ENCODE peak calls at places on chromosomes 11 and 22, in four cellular contexts. A is A549, Z is esophagus squamous epithelium, G is nephron progenitor cell. W is an unnamed sample.

GRCh38 chr22:42408815-42409529 is 23.2 kb downstream of the NFAM1 start:
- DNase-seq in A (no peak), Z (no peak), G (no peak), W (no peak)

GRCh38 chr22:40654522-40655167 is 18.1 kb upstream of the MRTFA start:
- DNase-seq in A (peak; percentile 41), Z (no peak), G (no peak), W (no peak)

GRCh38 chr22:36364255-36365019 is 23.3 kb downstream of the MYH9 start:
- DNase-seq in A (no peak), Z (no peak), G (no peak), W (no peak)

GRCh38 chr11:67468509-67468834 is 579 bp downstream of the TMEM134 start:
- DNase-seq in A (no peak), Z (no peak), G (no peak), W (no peak)

GRCh38 chr22:44337658-44338004 is 24.9 kb upstream of the SHISAL1 start:
- DNase-seq in A (peak; percentile 38), Z (no peak), G (no peak), W (no peak)

GRCh38 chr22:24728790-24729637 is 45.5 kb downstream of the PIWIL3 start:
- DNase-seq in A (no peak), Z (no peak), G (peak; percentile 16), W (no peak)

GRCh38 chr11:26510756-26511155 is 61.3 kb downstream of the MUC15 start:
- DNase-seq in A (no peak), Z (no peak), G (no peak), W (no peak)

GRCh38 chr11:115464269-115464668 is 39.9 kb downstream of the CADM1 start:
- DNase-seq in A (no peak), Z (no peak), G (no peak), W (no peak)

GRCh38 chr11:77026743-77027142 is 7.5 kb upstream of the B3GNT6 start:
- DNase-seq in A (no peak), Z (no peak), G (no peak), W (no peak)

GRCh38 chr22:19991645-19992451 is 24.8 kb downstream of the ARVCF start:
- DNase-seq in A (no peak), Z (no peak), G (no peak), W (no peak)

GRCh38 chr11:102476812-102477211 is 24.2 kb upstream of the TMEM123 start:
- DNase-seq in A (no peak), Z (no peak), G (no peak), W (no peak)

GRCh38 chr22:47558828-47559700 is 796.6 kb downstream of the TBC1D22A start:
- DNase-seq in A (no peak), Z (no peak), G (no peak), W (no peak)

GRCh38 chr11:94186342-94187203 is 57.9 kb downstream of the PANX1 start:
- DNase-seq in A (no peak), Z (no peak), G (no peak), W (no peak)

GRCh38 chr22:49704345-49705215 is 123.1 kb downstream of the BRD1 start:
- DNase-seq in A (no peak), Z (no peak), G (no peak), W (no peak)

GRCh38 chr11:66868726-66869291 is 11.9 kb downstream of the LRFN4 start:
- DNase-seq in A (peak; percentile 89), Z (peak; percentile 27), G (peak; percentile 74), W (peak; percentile 70)

GRCh38 chr11:64121637-64122410 is 44.1 kb downstream of the MACROD1 start:
- DNase-seq in A (no peak), Z (no peak), G (no peak), W (no peak)

GRCh38 chr11:7014118-7014517 is 6.0 kb downstream of the ZNF214 start:
- DNase-seq in A (no peak), Z (no peak), G (no peak), W (no peak)

GRCh38 chr11:46951864-46952263 is 15.3 kb downstream of the CSTPP1 start:
- DNase-seq in A (no peak), Z (no peak), G (no peak), W (no peak)

GRCh38 chr22:49733631-49734030 is 94.0 kb downstream of the BRD1 start:
- DNase-seq in A (no peak), Z (no peak), G (no peak), W (no peak)

GRCh38 chr11:35144103-35144741 is 5.3 kb downstream of the CD44 start:
- DNase-seq in A (no peak), Z (no peak), G (no peak), W (peak; percentile 63)

GRCh38 chr11:115623021-115623451 is 118.8 kb upstream of the CADM1 start:
- DNase-seq in A (peak; percentile 28), Z (no peak), G (no peak), W (no peak)

GRCh38 chr11:85088286-85088685 is 538.9 kb downstream of the DLG2 start:
- DNase-seq in A (no peak), Z (no peak), G (no peak), W (no peak)

GRCh38 chr11:8201524-8202365 is 32.9 kb upstream of the RIC3 start:
- DNase-seq in A (no peak), Z (no peak), G (no peak), W (peak; percentile 36)

GRCh38 chr11:62552465-62552782 is 5.8 kb upstream of the AHNAK start:
- DNase-seq in A (no peak), Z (no peak), G (no peak), W (no peak)

GRCh38 chr11:90476442-90477007 is 253.7 kb upstream of the CHORDC1 start:
- DNase-seq in A (no peak), Z (no peak), G (peak; percentile 16), W (no peak)

GRCh38 chr22:46471901-46472721 is 65.3 kb downstream of the CELSR1 start:
- DNase-seq in A (peak; percentile 66), Z (no peak), G (no peak), W (no peak)

DNA sequence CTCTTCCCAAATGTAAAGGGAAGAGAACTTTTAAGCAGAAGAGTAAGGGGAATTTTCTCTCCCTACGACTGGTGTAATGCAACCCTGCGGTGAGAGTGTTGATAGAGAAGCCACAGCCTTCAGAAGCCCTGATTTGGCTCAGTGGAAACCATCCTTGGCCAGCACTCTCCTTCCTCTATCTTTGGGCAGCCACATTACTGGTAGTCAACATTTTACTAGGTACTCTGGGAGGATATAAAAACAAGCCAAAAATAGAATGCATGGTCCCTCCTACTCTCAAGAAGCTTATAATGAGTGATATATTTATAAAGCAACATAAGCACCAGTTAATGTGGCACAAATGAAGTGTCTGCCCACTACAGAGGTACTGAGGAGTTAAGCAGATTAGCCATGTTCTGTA is 201.8 kb upstream of the NCAM1 start:
- DNase-seq in A (no peak), Z (no peak), G (no peak), W (no peak)
- TF ChIP-seq CTCF in A (no peak), Z (no peak), G (no peak), W (no peak)

DNA sequence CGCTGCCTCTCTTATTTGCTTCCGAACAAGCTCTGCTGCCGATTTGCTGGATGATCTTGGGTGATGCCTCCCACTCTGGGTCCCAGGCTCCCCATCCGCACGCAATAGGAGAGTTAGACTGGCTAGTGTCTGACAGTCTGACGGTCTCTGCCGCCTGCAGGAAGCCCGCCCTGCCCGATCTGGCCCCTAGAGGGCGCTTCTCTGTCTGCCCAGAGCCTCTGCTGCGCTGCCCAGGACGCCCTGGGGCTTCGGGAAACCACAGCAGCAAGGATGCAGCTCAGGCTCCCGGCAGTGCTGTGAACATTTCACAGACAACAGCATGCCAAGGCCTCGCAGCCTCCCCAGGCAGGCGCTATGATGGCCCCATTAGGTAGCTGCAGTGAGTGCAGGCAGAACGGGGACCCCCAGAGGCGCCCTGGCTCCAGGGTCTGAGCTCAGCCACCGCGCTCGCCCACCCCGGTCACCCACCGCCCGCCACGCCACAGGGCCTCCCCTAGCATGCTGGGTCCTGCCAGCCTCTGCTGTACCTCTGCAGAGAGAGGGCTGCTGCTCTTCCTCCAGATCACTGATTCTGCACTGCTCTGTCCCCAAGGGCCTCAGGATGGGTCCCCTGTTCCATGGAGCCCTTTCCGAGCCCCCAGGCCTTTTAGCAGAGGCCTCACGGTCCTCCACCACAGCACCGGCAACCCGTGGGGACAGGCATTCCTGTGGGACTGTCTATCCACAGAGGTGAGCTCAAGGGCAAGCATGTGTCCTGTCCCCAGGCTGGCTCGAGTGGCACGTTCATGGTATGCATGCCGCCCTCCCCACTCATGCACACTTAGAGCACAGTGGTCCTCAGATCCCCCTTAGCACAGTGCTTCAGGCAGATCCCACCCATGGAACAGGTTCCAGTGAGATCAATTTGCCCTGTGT is 4.3 kb upstream of the BAIAP2L2 start:
- DNase-seq in A (peak; percentile 82), Z (no peak), G (peak; percentile 95), W (peak; percentile 72)
- TF ChIP-seq CTCF in A (peak; percentile 72), Z (peak; percentile 95), G (peak; percentile 93), W (peak; percentile 65)

GRCh38 chr11:99814738-99815137 is 794.0 kb downstream of the CNTN5 start:
- DNase-seq in A (no peak), Z (no peak), G (no peak), W (no peak)
- TF ChIP-seq CTCF in A (no peak), Z (no peak), G (no peak), W (no peak)

DNA sequence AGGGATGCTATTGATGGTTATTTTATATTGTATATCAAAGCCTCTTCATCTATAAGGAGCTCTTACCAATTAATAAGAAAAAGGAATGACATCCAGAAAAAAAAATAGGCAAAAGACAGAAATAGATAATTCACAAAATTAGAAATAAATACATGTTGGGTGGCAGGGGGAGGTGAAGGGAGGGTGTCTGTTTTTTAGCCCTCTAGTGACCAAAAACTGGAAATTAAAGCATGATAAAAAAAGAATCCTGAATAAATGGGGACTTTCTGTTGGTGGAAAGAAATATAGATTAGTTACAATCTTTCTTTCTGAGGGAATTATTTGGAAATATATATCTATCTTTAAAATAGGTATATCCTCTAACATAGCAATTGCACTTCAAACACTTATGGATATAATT is 42.0 kb upstream of the TTC36 start:
- DNase-seq in A (peak; percentile 21), Z (no peak), G (no peak), W (no peak)
- TF ChIP-seq CTCF in A (peak; percentile 14), Z (no peak), G (no peak), W (no peak)

DNA sequence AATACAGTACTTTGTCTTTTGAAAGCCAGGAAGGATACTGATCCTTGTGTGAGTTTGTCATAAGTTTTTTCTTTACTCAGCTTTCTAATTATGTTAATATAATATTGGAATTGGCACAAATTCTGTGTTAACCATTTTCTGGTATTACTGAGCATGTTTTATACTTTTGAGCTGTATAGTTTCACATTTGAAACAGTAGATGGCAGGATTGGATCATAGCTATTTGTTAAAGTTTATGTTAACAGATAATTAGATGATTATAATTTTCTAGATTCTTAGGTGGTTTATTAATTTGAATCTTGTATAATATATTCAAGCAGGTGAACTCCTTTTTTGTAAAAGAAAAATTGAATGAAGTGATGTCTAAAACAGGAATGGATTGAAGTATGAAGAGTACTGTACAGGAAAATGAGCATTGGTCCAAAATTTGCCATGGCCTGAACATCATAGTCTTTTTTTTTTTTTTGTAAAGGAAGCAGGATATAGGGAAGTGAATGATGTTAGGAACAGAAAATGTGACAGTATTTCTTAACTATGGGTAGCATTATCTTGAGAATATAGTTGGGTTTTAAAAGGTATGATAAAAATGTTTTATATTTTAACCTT is 102.0 kb downstream of the CYP2R1 start:
- DNase-seq in A (no peak), Z (no peak), G (no peak), W (no peak)
- TF ChIP-seq CTCF in A (peak; percentile 68), Z (peak; percentile 58), G (no peak), W (peak; percentile 33)

DNA sequence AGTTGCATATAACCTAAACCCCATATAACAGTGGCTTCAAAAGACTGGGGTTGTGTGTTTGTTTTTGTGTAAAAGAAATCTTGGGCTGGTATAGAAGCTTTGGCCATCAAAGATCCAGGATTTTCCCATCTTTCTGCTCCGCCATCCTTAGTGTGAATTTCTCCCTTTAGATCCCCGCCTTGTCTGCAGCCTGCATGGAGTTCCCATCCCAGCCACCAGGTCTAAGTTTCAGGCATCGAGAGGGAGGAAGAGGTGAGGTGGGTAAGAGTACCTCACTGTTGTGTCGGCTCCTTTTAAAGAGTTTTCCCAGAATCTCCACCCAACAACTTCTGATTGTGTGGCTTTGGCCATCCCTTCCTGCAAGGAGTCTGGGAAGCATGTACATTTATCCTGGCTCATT is 195.5 kb upstream of the SORL1-AS1 start:
- DNase-seq in A (no peak), Z (no peak), G (no peak), W (no peak)
- TF ChIP-seq CTCF in A (no peak), Z (no peak), G (no peak), W (no peak)

W was measured in activated B cell treated with CpG ODN at 0.5 μM for 24 hours.